ENCODE peak calls at places on chromosomes 16 and 17, in seven cellular contexts. T is T-helper 2 cell; H is activated effector memory CD4-positive, alpha-beta T cell treated with Interleukin-2 at 50 U/mL for 16 hours; L is psoas muscle; I is NK-92 treated with Interleukin-12 subunit alpha and Interleukin-12 subunit beta, amount 100 ng/mL, for 24 hours; S is lung microvascular endothelial cell; Y is DMS153. B is an unnamed sample.

GRCh38 chr17:75704963-75705875 is 16.0 kb upstream of the ITGB4 start:
- DNase-seq in S (no peak), Y (no peak), L (no peak), H (no peak), I (no peak), T (no peak), B (no peak)

GRCh38 chr16:83345846-83346245 is 461.9 kb upstream of the HSBP1 start:
- DNase-seq in T (no peak), S (no peak), I (no peak), H (no peak), L (no peak), Y (no peak), B (no peak)

GRCh38 chr17:9023389-9024210 is 2.3 kb downstream of the NTN1 start:
- DNase-seq in Y (no peak), T (no peak), I (no peak), L (no peak), S (no peak), H (no peak), B (no peak)

GRCh38 chr16:2471016-2471652 is at the start of gene NTN3:
- DNase-seq in I (no peak), T (no peak), H (no peak), Y (peak), S (no peak), L (no peak), B (no peak)

GRCh38 chr17:73750975-73751374 is 106.7 kb upstream of the SDK2 start:
- DNase-seq in S (no peak), H (no peak), T (no peak), I (no peak), L (no peak), Y (peak), B (no peak)

GRCh38 chr17:77323413-77324171 is 182.8 kb downstream of the SEC14L1 start:
- DNase-seq in I (no peak), S (peak), Y (no peak), L (peak), H (no peak), T (no peak), B (peak)

GRCh38 chr17:7207120-7208001 is 12.3 kb downstream of the DLG4 start:
- DNase-seq in I (no peak), Y (no peak), S (no peak), L (no peak), T (no peak), H (no peak), B (peak)

GRCh38 chr17:42287305-42288077 is 807 bp upstream of the STAT5A start:
- DNase-seq in Y (no peak), T (no peak), H (peak), L (peak), I (peak), S (peak), B (no peak)

GRCh38 chr16:48321307-48322036 is 63.7 kb downstream of the SIAH1 start:
- DNase-seq in H (no peak), L (no peak), Y (no peak), I (no peak), T (no peak), S (no peak), B (no peak)

GRCh38 chr16:71537643-71538042 is 11.4 kb downstream of the CHST4 start:
- DNase-seq in H (no peak), Y (peak), I (no peak), S (peak), T (no peak), L (no peak), B (peak)

GRCh38 chr17:40251576-40251975 is 32.5 kb downstream of the WIPF2 start:
- DNase-seq in H (no peak), I (no peak), T (no peak), L (no peak), S (peak), Y (no peak), B (no peak)

GRCh38 chr17:68378202-68379149 is 78.8 kb downstream of the WIPI1 start:
- DNase-seq in L (peak), Y (peak), I (no peak), T (no peak), S (peak), H (no peak), B (peak)

B was measured in heart left ventricle.